ENCODE peak calls at places on chromosomes 7 and 10, in ten cellular contexts. I is kidney tubule cell; J is stimulated activated CD8-positive, alpha-beta memory T cell treated with anti-CD3 and anti-CD28 coated beads, Interleukin-15, amount 100 ng/mL, for 24 hours; Y is stimulated activated CD4-positive, alpha-beta T cell treated with anti-CD3 and anti-CD28 coated beads, TNF-alpha, amount 100 ng/mL, for 1 hour; O is Right ventricle myocardium superior; U is NCI-H1105; K is substantia nigra; V is non-pigmented ciliary epithelial cell; W is ascending aorta; R is EH. H is an unnamed sample.

GRCh38 chr10:76962851-76963250 is 674.8 kb downstream of the KCNMA1 start:
- DNase-seq in J (no peak), Y (no peak), U (no peak), V (no peak), W (no peak), R (peak), I (no peak), K (no peak), O (no peak), H (no peak)

GRCh38 chr7:99459087-99459486 is 6.9 kb downstream of the ATP5MF start:
- DNase-seq in W (no peak), K (no peak), U (no peak), R (peak), I (peak), Y (no peak), O (no peak), J (no peak), V (no peak), H (no peak)

GRCh38 chr7:44217852-44218402 is 17.1 kb downstream of the YKT6 start:
- DNase-seq in J (no peak), V (no peak), O (peak), U (no peak), R (no peak), Y (no peak), I (no peak), W (no peak), K (no peak), H (no peak)

GRCh38 chr10:79102056-79102874 is 33.5 kb downstream of the ZMIZ1 start:
- DNase-seq in R (peak), J (no peak), Y (no peak), I (peak), K (no peak), W (no peak), V (no peak), U (no peak), O (peak), H (no peak)

GRCh38 chr7:1368682-1369571 is 90.3 kb downstream of the MICALL2 start:
- DNase-seq in W (no peak), J (no peak), I (peak), O (no peak), V (no peak), R (peak), Y (no peak), U (peak), K (no peak), H (peak)

GRCh38 chr7:151174246-151175046 is 7.0 kb upstream of the GBX1 start:
- DNase-seq in W (no peak), R (no peak), J (no peak), V (no peak), U (no peak), I (no peak), K (peak), O (peak), Y (no peak), H (no peak)

GRCh38 chr7:95772298-95772770 is at the start of gene DYNC1I1:
- DNase-seq in V (no peak), Y (no peak), R (peak), W (peak), K (peak), U (peak), I (peak), J (no peak), O (peak), H (peak)

GRCh38 chr10:80276335-80276734 is 13.1 kb downstream of the MAT1A start:
- DNase-seq in Y (no peak), U (no peak), V (no peak), I (no peak), K (no peak), J (no peak), W (no peak), R (no peak), O (no peak), H (no peak)

GRCh38 chr10:124603376-124604213 is 140.6 kb downstream of the FAM53B start:
- DNase-seq in I (no peak), Y (no peak), U (no peak), R (no peak), V (no peak), W (no peak), K (no peak), O (peak), J (no peak), H (no peak)

GRCh38 chr7:76047305-76047810 is 442 bp downstream of the STYXL1 start:
- DNase-seq in K (no peak), I (peak), W (no peak), Y (no peak), V (no peak), U (no peak), O (no peak), R (peak), J (no peak), H (no peak)

GRCh38 chr7:19747740-19748339 is 25.6 kb downstream of the TMEM196 start:
- DNase-seq in R (peak), V (no peak), J (no peak), U (peak), I (peak), Y (no peak), W (no peak), O (no peak), K (no peak), H (peak)

GRCh38 chr10:34112431-34112830 is 702.7 kb downstream of the PARD3 start:
- DNase-seq in V (no peak), O (no peak), W (no peak), J (no peak), K (no peak), Y (no peak), R (no peak), U (no peak), I (no peak), H (no peak)

GRCh38 chr10:43138757-43139241 is 554 bp downstream of the CSGALNACT2 start:
- DNase-seq in Y (peak), R (peak), O (no peak), J (no peak), K (no peak), W (no peak), U (no peak), V (peak), I (peak), H (no peak)

GRCh38 chr10:113059001-113059780 is 109.1 kb downstream of the TCF7L2 start:
- DNase-seq in I (no peak), R (peak), U (no peak), J (no peak), V (no peak), W (no peak), O (no peak), Y (no peak), K (peak), H (no peak)

GRCh38 chr7:112646787-112647186 is 143.4 kb downstream of the TMEM168 start:
- DNase-seq in I (no peak), V (no peak), Y (no peak), J (no peak), R (no peak), W (no peak), O (no peak), K (no peak), U (no peak), H (peak)

GRCh38 chr10:681670-682318 is 7.7 kb downstream of the DIP2C start:
- DNase-seq in R (peak), K (no peak), O (no peak), W (no peak), Y (no peak), J (no peak), V (no peak), I (peak), U (no peak), H (no peak)

GRCh38 chr10:93110472-93111146 is 36.9 kb downstream of the CYP26A1 start:
- DNase-seq in V (no peak), I (no peak), Y (no peak), W (no peak), J (no peak), R (no peak), O (no peak), U (no peak), K (no peak), H (no peak)

GRCh38 chr7:128217030-128217805 is 23.9 kb upstream of the LEP start:
- DNase-seq in R (peak), Y (no peak), K (no peak), V (no peak), J (no peak), O (peak), U (no peak), W (no peak), I (peak), H (no peak)

GRCh38 chr10:15518256-15518655 is 147.2 kb upstream of the FAM171A1 start:
- DNase-seq in W (no peak), I (no peak), Y (no peak), O (no peak), J (no peak), U (no peak), R (peak), V (peak), K (no peak), H (no peak)

GRCh38 chr10:22317121-22317370 is 858 bp downstream of the COMMD3 start:
- DNase-seq in U (no peak), Y (no peak), J (no peak), I (no peak), V (no peak), K (no peak), W (no peak), O (no peak), R (no peak), H (no peak)

GRCh38 chr7:113394856-113395255 is 276.5 kb upstream of the SMIM30 start:
- DNase-seq in O (no peak), K (no peak), V (peak), Y (no peak), U (no peak), I (no peak), R (no peak), W (no peak), J (no peak), H (peak)

GRCh38 chr7:134783294-134784069 is 4.0 kb downstream of the CALD1 start:
- DNase-seq in W (no peak), Y (no peak), K (no peak), O (no peak), R (peak), I (no peak), U (no peak), V (no peak), J (no peak), H (no peak)

GRCh38 chr10:29827512-29827911 is 192.7 kb upstream of the SVIL start:
- DNase-seq in J (no peak), K (no peak), U (no peak), Y (no peak), W (no peak), O (no peak), I (no peak), R (no peak), V (no peak), H (no peak)

GRCh38 chr10:72024596-72024995 is 60.4 kb downstream of the CHST3 start:
- DNase-seq in O (no peak), V (no peak), W (no peak), Y (no peak), U (no peak), R (no peak), I (no peak), K (no peak), J (no peak), H (no peak)

GRCh38 chr7:113015038-113015645 is 71.5 kb downstream of the GPR85 start:
- DNase-seq in I (peak), U (peak), K (no peak), W (no peak), J (no peak), O (no peak), Y (no peak), V (no peak), R (peak), H (no peak)

GRCh38 chr7:151940048-151940845 is 16.0 kb upstream of the GALNTL5 start:
- DNase-seq in R (peak), V (peak), I (no peak), U (no peak), W (no peak), O (peak), K (no peak), Y (no peak), J (no peak), H (no peak)

GRCh38 chr7:107267138-107267537 is 98.3 kb downstream of the HBP1 start:
- DNase-seq in U (no peak), R (no peak), Y (no peak), J (no peak), W (no peak), K (no peak), O (no peak), V (no peak), I (no peak), H (no peak)

GRCh38 chr10:129440247-129440646 is 26.8 kb upstream of the MGMT start:
- DNase-seq in V (no peak), Y (no peak), J (no peak), W (no peak), K (no peak), I (no peak), R (no peak), U (no peak), O (no peak), H (no peak)

GRCh38 chr10:118562877-118563276 is 32.6 kb downstream of the PRLHR start:
- DNase-seq in W (no peak), V (no peak), Y (no peak), I (no peak), U (no peak), J (no peak), K (no peak), O (no peak), R (no peak), H (no peak)

GRCh38 chr7:41425926-41426325 is 277.0 kb downstream of the INHBA start:
- DNase-seq in O (no peak), U (no peak), V (peak), Y (no peak), W (no peak), R (peak), J (no peak), K (no peak), I (peak), H (no peak)

GRCh38 chr7:92988051-92988450 is 129.7 kb downstream of the SAMD9 start:
- DNase-seq in V (peak), W (no peak), Y (no peak), I (peak), U (no peak), J (no peak), R (peak), K (no peak), O (no peak), H (peak)

GRCh38 chr7:99440195-99440594 is 1.5 kb downstream of the CPSF4 start:
- DNase-seq in K (no peak), W (no peak), O (no peak), V (no peak), J (no peak), I (no peak), U (no peak), R (peak), Y (no peak), H (no peak)

GRCh38 chr7:117010375-117011133 is 57.3 kb downstream of the ST7 start:
- DNase-seq in O (no peak), I (peak), Y (no peak), V (no peak), J (no peak), W (no peak), R (peak), U (no peak), K (no peak), H (no peak)

GRCh38 chr10:44393051-44393630 is 8.2 kb upstream of the CXCL12 start:
- DNase-seq in I (no peak), U (no peak), W (no peak), K (no peak), Y (no peak), O (no peak), V (no peak), R (peak), J (no peak), H (no peak)

GRCh38 chr7:28434510-28434909 is 22.2 kb downstream of the CREB5 start:
- DNase-seq in U (no peak), K (no peak), R (no peak), W (no peak), V (no peak), Y (no peak), I (peak), J (no peak), O (no peak), H (no peak)

GRCh38 chr7:66265566-66265965 is 60.4 kb downstream of the TPST1 start:
- DNase-seq in I (peak), W (no peak), O (no peak), U (no peak), K (no peak), V (no peak), J (no peak), R (peak), Y (no peak), H (no peak)

GRCh38 chr10:93180402-93181040 is 106.8 kb downstream of the CYP26A1 start:
- DNase-seq in J (no peak), V (no peak), Y (no peak), R (peak), U (no peak), W (no peak), K (no peak), I (no peak), O (peak), H (no peak)

H was measured in NT2/D1.